ENCODE peak calls at places on chromosome 12, in eight cellular contexts. V, W, P, Z, T, U, I and E are unnamed samples.

GRCh38 chr12:106078358-106079025 is 60.3 kb downstream of the NUAK1 start:
- DNase-seq in V (no peak), W (peak), P (no peak), Z (no peak), T (no peak), U (no peak), I (peak), E (no peak)

GRCh38 chr12:8887285-8887715 is 27.0 kb upstream of the PHC1 start:
- DNase-seq in V (no peak), W (peak), P (no peak), Z (no peak), T (no peak), U (no peak), I (no peak), E (no peak)

GRCh38 chr12:50326636-50327284 is 43.4 kb upstream of the LIMA1 start:
- DNase-seq in V (peak), W (peak), P (peak), Z (peak), T (no peak), U (no peak), I (peak), E (no peak)

GRCh38 chr12:46771268-46771837 is 54.4 kb downstream of the SLC38A4 start:
- DNase-seq in V (no peak), W (peak), P (no peak), Z (no peak), T (no peak), U (no peak), I (no peak), E (no peak)

GRCh38 chr12:72465940-72466630 is 193.9 kb downstream of the TRHDE start:
- DNase-seq in V (no peak), W (no peak), P (no peak), Z (no peak), T (no peak), U (no peak), I (peak), E (no peak)

GRCh38 chr12:57243521-57244305 is 7.3 kb downstream of the STAC3 start:
- DNase-seq in V (peak), W (peak), P (peak), Z (peak), T (peak), U (peak), I (peak), E (peak)

GRCh38 chr12:128276542-128276941 is 9.6 kb downstream of the TMEM132C start:
- DNase-seq in V (no peak), W (no peak), P (no peak), Z (peak), T (no peak), U (no peak), I (no peak), E (no peak)

GRCh38 chr12:62660763-62661162 is 194.1 kb downstream of the MON2 start:
- DNase-seq in V (no peak), W (peak), P (no peak), Z (no peak), T (no peak), U (no peak), I (no peak), E (no peak)

GRCh38 chr12:94041833-94042232 is 106.5 kb upstream of the PLXNC1 start:
- DNase-seq in V (no peak), W (no peak), P (no peak), Z (no peak), T (no peak), U (no peak), I (no peak), E (no peak)

GRCh38 chr12:108875682-108876361 is 4.1 kb upstream of the DAO start:
- DNase-seq in V (no peak), W (no peak), P (no peak), Z (no peak), T (no peak), U (no peak), I (no peak), E (no peak)

GRCh38 chr12:14828896-14829295 is 14.4 kb downstream of the ART4 start:
- DNase-seq in V (no peak), W (no peak), P (no peak), Z (no peak), T (no peak), U (peak), I (no peak), E (no peak)

GRCh38 chr12:1949771-1950470 is 31.5 kb upstream of the CACNA2D4 start:
- DNase-seq in V (no peak), W (no peak), P (no peak), Z (no peak), T (no peak), U (no peak), I (no peak), E (no peak)

GRCh38 chr12:14367097-14367661 is 1.7 kb downstream of the ATF7IP start:
- DNase-seq in V (no peak), W (peak), P (no peak), Z (no peak), T (no peak), U (no peak), I (no peak), E (no peak)

GRCh38 chr12:118052324-118053070 is 8.5 kb downstream of the WSB2 start:
- DNase-seq in V (peak), W (peak), P (peak), Z (peak), T (no peak), U (no peak), I (peak), E (no peak)

GRCh38 chr12:57479043-57479375 is 657 bp downstream of the ARHGAP9 start:
- DNase-seq in V (no peak), W (no peak), P (no peak), Z (no peak), T (no peak), U (no peak), I (no peak), E (no peak)

GRCh38 chr12:5988659-5989116 is 43.6 kb upstream of the ANO2 start:
- DNase-seq in V (peak), W (peak), P (peak), Z (peak), T (peak), U (peak), I (peak), E (peak)

GRCh38 chr12:53076461-53076860 is 2.7 kb downstream of the SPRYD3 start:
- DNase-seq in V (no peak), W (no peak), P (no peak), Z (no peak), T (no peak), U (no peak), I (no peak), E (no peak)

GRCh38 chr12:63068857-63069442 is 82.1 kb downstream of the AVPR1A start:
- DNase-seq in V (no peak), W (peak), P (no peak), Z (peak), T (no peak), U (no peak), I (peak), E (no peak)

GRCh38 chr12:57370696-57371095 is 60.1 kb downstream of the R3HDM2 start:
- DNase-seq in V (no peak), W (peak), P (no peak), Z (no peak), T (no peak), U (no peak), I (no peak), E (no peak)

GRCh38 chr12:68880660-68881325 is 52.2 kb downstream of the CPM start:
- DNase-seq in V (no peak), W (peak), P (no peak), Z (no peak), T (no peak), U (no peak), I (no peak), E (no peak)

GRCh38 chr12:49869816-49870500 is 27.1 kb upstream of the BCDIN3D start:
- DNase-seq in V (no peak), W (no peak), P (no peak), Z (no peak), T (no peak), U (no peak), I (no peak), E (no peak)

GRCh38 chr12:104859144-104859543 is 98.9 kb downstream of the SLC41A2 start:
- DNase-seq in V (no peak), W (no peak), P (no peak), Z (no peak), T (no peak), U (no peak), I (no peak), E (no peak)

GRCh38 chr12:63977441-63977840 is 132.9 kb downstream of the SRGAP1 start:
- DNase-seq in V (no peak), W (no peak), P (no peak), Z (no peak), T (no peak), U (no peak), I (no peak), E (no peak)

GRCh38 chr12:98253207-98253606 is 262.2 kb upstream of the TMPO start:
- DNase-seq in V (no peak), W (no peak), P (no peak), Z (no peak), T (no peak), U (no peak), I (no peak), E (no peak)

GRCh38 chr12:3030821-3031415 is 46.3 kb upstream of the TSPAN9 start:
- DNase-seq in V (no peak), W (no peak), P (no peak), Z (no peak), T (peak), U (no peak), I (no peak), E (no peak)

GRCh38 chr12:24222968-24223367 is 273.5 kb upstream of the SOX5 start:
- DNase-seq in V (no peak), W (peak), P (no peak), Z (no peak), T (no peak), U (no peak), I (no peak), E (no peak)

GRCh38 chr12:112107306-112107705 is 1.3 kb downstream of the NAA25 start:
- DNase-seq in V (no peak), W (no peak), P (no peak), Z (no peak), T (no peak), U (no peak), I (no peak), E (no peak)

GRCh38 chr12:106226884-106227640 is 20.8 kb downstream of the CKAP4 start:
- DNase-seq in V (no peak), W (peak), P (no peak), Z (peak), T (no peak), U (no peak), I (no peak), E (no peak)

GRCh38 chr12:123384318-123384993 is 524 bp downstream of the KMT5A start:
- DNase-seq in V (no peak), W (no peak), P (no peak), Z (no peak), T (peak), U (no peak), I (no peak), E (no peak)

DNA sequence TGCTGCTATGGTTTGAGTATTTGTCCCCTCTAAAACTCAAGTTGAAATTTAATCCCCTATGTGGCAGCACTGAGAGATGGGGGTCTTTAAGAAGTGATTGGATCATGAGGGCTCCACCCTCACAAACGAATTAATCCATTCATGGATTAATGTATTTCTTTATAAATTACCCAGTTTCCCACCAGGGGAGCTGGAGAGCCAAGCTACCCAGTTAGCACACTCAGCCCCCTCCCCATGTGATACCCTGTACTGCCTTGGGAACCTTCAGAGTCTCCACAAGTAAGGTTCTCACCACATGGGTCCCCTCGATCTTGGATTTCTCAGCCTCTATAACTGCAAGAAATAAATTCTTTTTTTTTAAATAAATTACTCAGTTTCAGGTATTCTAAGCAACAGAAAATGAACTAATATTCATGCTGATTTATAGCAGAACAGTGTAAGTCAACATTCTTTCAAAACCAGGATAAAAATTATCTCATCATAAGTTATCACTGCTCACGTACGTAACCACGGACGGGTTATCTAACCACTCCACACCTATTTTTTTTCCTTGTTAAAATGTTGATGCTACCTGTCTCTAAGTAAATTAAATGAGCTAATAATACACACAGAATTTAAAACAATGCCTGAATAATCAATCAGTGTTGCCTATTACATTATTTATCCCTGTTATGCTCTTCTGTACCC is 3.6 kb downstream of the NAP1L1 start:
- DNase-seq in V (no peak), W (no peak), P (no peak), Z (no peak), T (no peak), U (peak), I (no peak), E (no peak)
- TF ChIP-seq CTCF in V (no peak), W (no peak), P (no peak), Z (no peak), T (no peak), U (peak), I (no peak), E (no peak)

DNA sequence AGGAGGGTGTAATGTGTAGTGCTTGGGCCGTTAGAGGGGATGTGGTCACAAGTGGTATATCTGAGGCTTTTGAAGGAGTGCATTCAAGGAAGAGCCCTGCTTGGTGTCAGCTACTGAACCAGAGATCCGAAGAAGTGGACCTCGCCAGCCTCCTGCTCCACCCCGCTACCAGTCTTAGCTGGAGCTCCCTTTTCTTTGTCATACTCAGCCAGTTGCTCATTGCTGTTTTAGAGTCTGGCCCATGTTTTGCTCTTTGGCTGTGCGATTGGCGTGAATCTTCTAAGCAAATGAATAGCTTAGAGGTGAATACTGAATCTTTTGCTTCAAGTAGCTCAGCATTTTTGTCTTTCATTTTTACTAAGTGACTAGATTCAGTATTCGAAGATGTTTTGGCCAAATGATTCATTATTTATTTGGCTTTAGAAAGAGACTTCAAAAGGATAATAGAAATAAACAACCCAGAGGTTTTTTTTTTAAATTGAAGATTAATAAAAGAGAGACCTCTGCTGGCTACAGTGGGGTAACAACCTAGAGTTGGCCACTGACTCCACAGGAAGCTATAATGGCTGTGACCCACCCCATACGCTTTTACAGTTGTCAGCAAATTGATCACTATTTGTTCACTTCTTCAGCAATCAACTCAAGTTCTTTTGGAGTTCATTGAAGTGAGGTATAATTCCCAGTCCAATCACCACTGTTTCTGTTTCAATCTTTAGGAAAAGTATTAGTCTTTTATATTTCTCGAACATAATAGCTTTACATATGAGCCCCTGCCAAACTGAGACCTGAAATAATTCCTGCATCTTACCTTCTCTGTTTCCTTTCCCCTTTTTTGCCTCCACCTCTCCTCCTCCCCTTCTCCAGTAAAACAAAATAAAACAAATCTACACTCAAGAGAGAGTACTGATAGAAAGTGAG is 19.9 kb downstream of the CDKN1B start:
- DNase-seq in V (no peak), W (peak), P (no peak), Z (no peak), T (no peak), U (no peak), I (no peak), E (peak)
- TF ChIP-seq CTCF in V (peak), W (peak), P (no peak), Z (peak), T (peak), U (peak), I (no peak), E (peak)

DNA sequence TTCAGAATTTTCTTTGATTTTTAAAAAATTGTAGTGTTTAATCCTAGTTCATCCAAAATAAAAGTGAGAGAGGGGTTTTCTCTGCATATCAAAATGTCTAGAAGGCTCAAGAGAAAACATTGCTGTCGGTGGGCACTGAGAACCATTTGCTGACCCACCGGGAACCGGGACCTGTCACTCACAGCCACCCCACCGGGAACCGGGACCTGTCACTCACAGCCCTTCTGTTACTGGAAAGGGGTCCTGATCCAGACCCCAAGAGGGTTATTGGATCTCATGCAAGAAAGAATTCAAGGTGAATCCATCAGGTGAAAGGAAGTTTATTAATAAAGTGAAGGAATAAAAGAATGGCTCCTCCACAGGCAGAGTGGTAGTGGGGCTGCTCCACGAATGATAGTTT is 106.0 kb upstream of the SFSWAP start:
- DNase-seq in V (no peak), W (no peak), P (no peak), Z (no peak), T (no peak), U (no peak), I (no peak), E (no peak)
- TF ChIP-seq CTCF in V (no peak), W (no peak), P (no peak), Z (no peak), T (no peak), U (no peak), I (no peak), E (no peak)

GRCh38 chr12:52037248-52037861 is 13.9 kb upstream of the NR4A1 start:
- DNase-seq in V (no peak), W (peak), P (peak), Z (no peak), T (peak), U (peak), I (peak), E (peak)
- TF ChIP-seq CTCF in V (no peak), W (no peak), P (no peak), Z (no peak), T (no peak), U (peak), I (no peak), E (no peak)

DNA sequence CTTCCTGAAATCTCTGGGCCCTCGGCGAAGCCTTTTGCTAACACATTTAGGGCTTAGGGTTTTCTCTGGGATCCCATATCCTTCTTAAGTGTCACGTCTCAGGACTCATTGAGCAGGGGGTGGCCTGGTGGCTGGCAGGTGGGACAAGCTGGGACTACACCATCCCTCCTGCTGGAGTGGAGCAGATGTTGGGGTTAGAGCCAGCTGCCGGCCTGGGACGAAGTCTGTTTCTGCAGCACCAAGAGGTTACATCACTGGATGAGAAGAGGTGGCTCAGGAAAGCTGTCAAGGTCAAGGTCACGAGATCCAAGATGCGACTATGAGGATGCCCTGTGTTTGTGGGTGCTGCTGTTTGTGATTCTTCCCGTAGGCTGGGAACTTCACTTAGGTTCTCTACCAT is 16.3 kb downstream of the SMCO2 start:
- DNase-seq in V (no peak), W (peak), P (no peak), Z (no peak), T (no peak), U (peak), I (no peak), E (no peak)
- TF ChIP-seq CTCF in V (no peak), W (no peak), P (no peak), Z (no peak), T (no peak), U (no peak), I (no peak), E (no peak)

GRCh38 chr12:29429999-29430698 is 49.2 kb upstream of the ERGIC2 start:
- DNase-seq in V (no peak), W (no peak), P (no peak), Z (no peak), T (no peak), U (no peak), I (peak), E (no peak)

GRCh38 chr12:29425722-29426121 is 44.8 kb upstream of the ERGIC2 start:
- DNase-seq in V (no peak), W (peak), P (no peak), Z (no peak), T (no peak), U (no peak), I (no peak), E (no peak)

GRCh38 chr12:29426516-29426915 is 45.5 kb upstream of the ERGIC2 start:
- DNase-seq in V (no peak), W (no peak), P (no peak), Z (no peak), T (no peak), U (no peak), I (no peak), E (no peak)

GRCh38 chr12:29428630-29429029 is 47.7 kb upstream of the ERGIC2 start:
- DNase-seq in V (no peak), W (peak), P (no peak), Z (no peak), T (no peak), U (no peak), I (peak), E (no peak)

DNA sequence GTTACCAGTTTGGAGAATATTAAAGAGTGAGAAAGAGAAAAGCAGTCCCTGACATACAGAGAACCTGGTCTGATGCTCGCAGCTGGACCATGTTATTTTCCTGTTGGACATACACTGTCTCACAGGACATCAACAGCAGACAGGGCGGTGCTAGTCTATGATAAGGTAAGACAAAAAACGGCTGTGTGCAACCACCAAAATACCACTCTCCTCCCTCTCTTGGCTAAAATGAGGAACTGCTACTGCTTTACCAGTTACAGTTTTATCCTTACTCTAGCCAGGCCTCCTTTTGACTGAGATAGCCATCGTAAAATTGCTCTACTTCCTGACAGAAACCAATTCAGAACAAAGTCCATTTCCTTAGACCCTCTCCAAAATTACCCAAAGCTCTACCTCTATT is 47.0 kb upstream of the ERGIC2 start:
- DNase-seq in V (no peak), W (peak), P (no peak), Z (peak), T (no peak), U (no peak), I (no peak), E (no peak)
- TF ChIP-seq CTCF in V (no peak), W (peak), P (no peak), Z (no peak), T (peak), U (no peak), I (no peak), E (no peak)